ENCODE peak calls at places on chromosomes 6 and 20, in ten cellular contexts. B is tibial artery, J is BJ, M is HepG2, I is AG09309, N is cardiac muscle cell, T is HCT116, V is epithelial cell of esophagus, L is upper lobe of left lung, C is H1. O is an unnamed sample.

GRCh38 chr6:53796791-53797190 is 2.0 kb downstream of the LRRC1 start:
- DNase-seq in B (no peak), J (no peak), M (no peak), I (no peak), N (no peak), T (no peak), V (peak), L (no peak), C (no peak), O (no peak)

GRCh38 chr6:6689413-6690143 is 101.1 kb downstream of the LY86 start:
- DNase-seq in B (no peak), J (no peak), M (no peak), I (no peak), N (no peak), T (no peak), V (peak), L (no peak), C (no peak), O (no peak)

GRCh38 chr20:1204061-1204460 is 807 bp downstream of the C20orf202 start:
- DNase-seq in B (peak), J (no peak), M (no peak), I (no peak), N (no peak), T (no peak), V (peak), L (no peak), C (no peak), O (no peak)

GRCh38 chr20:60960500-60960899 is 291.6 kb upstream of the CDH4 start:
- DNase-seq in B (no peak), J (no peak), M (no peak), I (no peak), N (no peak), T (no peak), V (no peak), L (no peak), C (no peak), O (no peak)

GRCh38 chr20:54092021-54092420 is 21.6 kb upstream of the BCAS1 start:
- DNase-seq in B (no peak), J (no peak), M (no peak), I (no peak), N (no peak), T (no peak), V (no peak), L (no peak), C (no peak), O (no peak)

GRCh38 chr20:14012671-14013070 is 17.4 kb downstream of the MACROD2 start:
- DNase-seq in B (no peak), J (no peak), M (no peak), I (no peak), N (no peak), T (no peak), V (no peak), L (no peak), C (no peak), O (no peak)

GRCh38 chr6:31560697-31561058 is 11.4 kb upstream of the LTA start:
- DNase-seq in B (no peak), J (no peak), M (no peak), I (no peak), N (no peak), T (no peak), V (no peak), L (no peak), C (no peak), O (no peak)

GRCh38 chr20:34579191-34579661 is 20.7 kb downstream of the MAP1LC3A start:
- DNase-seq in B (peak), J (no peak), M (peak), I (peak), N (no peak), T (peak), V (peak), L (no peak), C (no peak), O (peak)

GRCh38 chr20:4985658-4986057 is 15.7 kb downstream of the SLC23A2 start:
- DNase-seq in B (no peak), J (no peak), M (no peak), I (no peak), N (no peak), T (no peak), V (no peak), L (no peak), C (no peak), O (peak)

GRCh38 chr6:35360349-35361138 is 18.2 kb downstream of the PPARD start:
- DNase-seq in B (peak), J (no peak), M (peak), I (no peak), N (no peak), T (no peak), V (peak), L (no peak), C (peak), O (no peak)

GRCh38 chr20:60694763-60695162 is 557.3 kb upstream of the CDH4 start:
- DNase-seq in B (no peak), J (no peak), M (no peak), I (no peak), N (no peak), T (no peak), V (no peak), L (no peak), C (no peak), O (no peak)

GRCh38 chr6:131317516-131317915 is 182.2 kb downstream of the AKAP7 start:
- DNase-seq in B (no peak), J (no peak), M (no peak), I (peak), N (no peak), T (no peak), V (peak), L (no peak), C (no peak), O (no peak)

GRCh38 chr6:87213364-87213763 is 58.0 kb downstream of the ZNF292 start:
- DNase-seq in B (no peak), J (no peak), M (peak), I (no peak), N (no peak), T (peak), V (peak), L (no peak), C (no peak), O (no peak)

GRCh38 chr6:42889815-42890214 is 10.4 kb downstream of the RPL7L1 start:
- DNase-seq in B (no peak), J (no peak), M (no peak), I (no peak), N (no peak), T (no peak), V (peak), L (no peak), C (no peak), O (no peak)

GRCh38 chr6:33018904-33019303 is 9.5 kb upstream of the HLA-DOA start:
- DNase-seq in B (peak), J (no peak), M (no peak), I (peak), N (no peak), T (no peak), V (peak), L (no peak), C (no peak), O (peak)

GRCh38 chr20:48469026-48469425 is 358.8 kb downstream of the PREX1 start:
- DNase-seq in B (no peak), J (no peak), M (no peak), I (no peak), N (no peak), T (no peak), V (no peak), L (no peak), C (no peak), O (no peak)

GRCh38 chr6:45378324-45378926 is 691 bp upstream of the SUPT3H start:
- DNase-seq in B (no peak), J (no peak), M (no peak), I (no peak), N (peak), T (no peak), V (peak), L (peak), C (no peak), O (no peak)

GRCh38 chr6:45377555-45378323 is at the start of gene SUPT3H:
- DNase-seq in B (peak), J (peak), M (peak), I (peak), N (peak), T (peak), V (peak), L (peak), C (peak), O (peak)

GRCh38 chr6:45377041-45377554 is 636 bp downstream of the SUPT3H start:
- DNase-seq in B (no peak), J (no peak), M (peak), I (no peak), N (peak), T (no peak), V (peak), L (no peak), C (no peak), O (no peak)

GRCh38 chr6:45376310-45377040 is 1.3 kb downstream of the SUPT3H start:
- DNase-seq in B (no peak), J (no peak), M (no peak), I (no peak), N (peak), T (no peak), V (peak), L (no peak), C (no peak), O (no peak)

DNA sequence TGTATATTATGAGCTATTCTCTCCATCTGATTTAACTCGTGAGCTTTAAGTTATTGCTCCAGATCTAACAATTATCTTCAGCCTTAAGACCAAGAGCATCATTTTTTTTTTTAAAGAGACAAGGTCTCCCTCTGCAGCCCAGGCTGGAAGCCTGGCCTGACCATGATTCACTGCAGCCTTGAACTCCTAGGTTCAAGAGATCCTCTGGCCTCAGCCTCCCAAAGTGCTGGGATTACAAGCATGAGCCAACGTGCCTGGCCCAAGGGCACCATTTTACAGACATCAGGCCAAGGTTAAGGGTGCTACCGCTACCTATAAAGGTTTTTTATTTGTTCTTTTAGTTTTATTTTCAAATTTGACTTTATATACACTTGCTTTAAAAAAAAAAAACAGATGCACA is 2.3 kb downstream of the SUPT3H start:
- DNase-seq in B (no peak), J (no peak), M (no peak), I (no peak), N (no peak), T (no peak), V (no peak), L (no peak), C (no peak), O (no peak)
- TF ChIP-seq CTCF in B (no peak), J (no peak), M (no peak), I (no peak), N (no peak), T (no peak), V (no peak), L (no peak), C (no peak), O (no peak)

GRCh38 chr20:49765846-49766541 is 46.6 kb upstream of the SLC9A8 start:
- DNase-seq in B (no peak), J (no peak), M (no peak), I (no peak), N (no peak), T (no peak), V (no peak), L (no peak), C (no peak), O (no peak)

GRCh38 chr20:49770634-49771033 is 42.0 kb upstream of the SLC9A8 start:
- DNase-seq in B (no peak), J (no peak), M (no peak), I (no peak), N (no peak), T (no peak), V (no peak), L (no peak), C (no peak), O (no peak)

GRCh38 chr20:49768204-49769124 is 44.2 kb upstream of the SLC9A8 start:
- DNase-seq in B (peak), J (peak), M (peak), I (peak), N (no peak), T (no peak), V (peak), L (no peak), C (peak), O (peak)

GRCh38 chr20:49766979-49767419 is 45.6 kb upstream of the SLC9A8 start:
- DNase-seq in B (no peak), J (no peak), M (no peak), I (no peak), N (no peak), T (no peak), V (peak), L (no peak), C (no peak), O (no peak)

DNA sequence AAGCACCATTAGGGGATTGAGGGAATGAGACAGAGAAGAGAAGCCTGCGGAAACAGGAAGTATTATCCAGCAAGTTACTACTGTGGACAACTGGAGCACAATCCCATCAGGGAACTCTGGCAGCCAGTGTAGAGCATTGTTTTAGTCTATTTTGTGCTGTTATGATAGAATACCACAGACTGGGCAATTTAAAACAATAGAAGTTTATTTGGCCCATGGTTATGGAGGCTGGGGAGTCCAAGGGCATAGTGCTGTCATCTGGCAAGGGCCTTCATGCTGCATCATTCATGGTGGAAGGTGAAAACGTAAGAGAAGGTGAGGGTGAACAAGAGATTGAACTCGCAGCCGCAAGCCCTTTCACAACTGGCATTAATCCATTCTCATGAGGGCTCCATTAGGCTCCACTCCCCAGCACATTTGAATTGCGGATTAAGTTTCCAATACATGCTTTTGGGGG is 43.5 kb upstream of the SLC9A8 start:
- DNase-seq in B (no peak), J (no peak), M (no peak), I (no peak), N (no peak), T (no peak), V (no peak), L (no peak), C (no peak), O (no peak)
- TF ChIP-seq CTCF in B (no peak), J (no peak), M (no peak), I (no peak), N (no peak), T (no peak), V (no peak), L (no peak), C (no peak), O (no peak)

DNA sequence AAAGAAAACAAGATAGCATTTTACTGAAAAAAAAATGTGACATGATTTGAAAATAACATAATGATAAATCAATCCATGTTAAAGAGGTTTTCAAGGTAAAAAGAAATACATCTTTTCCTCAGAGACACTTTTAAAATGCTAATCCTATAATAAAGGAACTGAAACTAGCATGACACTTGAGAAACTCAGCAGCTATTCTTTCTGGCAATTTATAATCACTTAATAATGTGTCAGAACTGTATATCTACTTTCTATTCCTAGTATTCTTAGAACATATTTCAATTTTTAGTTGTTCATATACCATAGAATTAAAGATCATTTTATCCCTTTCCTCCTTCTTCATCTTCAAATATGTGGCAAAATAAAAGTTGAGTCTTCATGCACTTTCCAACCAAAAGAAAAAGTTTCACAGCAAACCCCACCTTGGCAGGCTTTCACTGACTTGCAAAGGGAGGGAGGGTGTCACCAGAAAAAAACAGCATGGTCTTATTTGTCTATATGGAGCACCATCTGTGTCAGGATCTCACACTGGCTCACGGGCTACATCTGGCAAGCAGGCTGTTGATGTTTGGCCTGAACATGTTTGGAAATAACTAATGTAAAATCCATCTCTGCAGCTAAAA is 48.5 kb downstream of the FHL5 start:
- DNase-seq in B (no peak), J (no peak), M (no peak), I (no peak), N (no peak), T (no peak), V (no peak), L (no peak), C (no peak), O (no peak)
- TF ChIP-seq CTCF in B (no peak), J (no peak), M (no peak), I (no peak), N (no peak), T (no peak), V (no peak), L (no peak), C (no peak), O (no peak)

GRCh38 chr6:82588859-82589412 is 225.3 kb downstream of the TPBG start:
- DNase-seq in B (no peak), J (no peak), M (no peak), I (no peak), N (no peak), T (no peak), V (no peak), L (no peak), C (no peak), O (no peak)
- TF ChIP-seq CTCF in B (no peak), J (no peak), M (no peak), I (no peak), N (no peak), T (no peak), V (no peak), L (no peak), C (no peak), O (no peak)

GRCh38 chr6:111530777-111531176 is 47.8 kb upstream of the REV3L start:
- DNase-seq in B (no peak), J (no peak), M (no peak), I (no peak), N (no peak), T (no peak), V (no peak), L (no peak), C (no peak), O (no peak)
- TF ChIP-seq CTCF in B (no peak), J (no peak), M (peak), I (no peak), N (no peak), T (no peak), V (no peak), L (no peak), C (no peak), O (no peak)

GRCh38 chr20:59222982-59223610 is 59.5 kb downstream of the ZNF831 start:
- DNase-seq in B (no peak), J (no peak), M (no peak), I (no peak), N (peak), T (no peak), V (no peak), L (peak), C (peak), O (no peak)
- TF ChIP-seq CTCF in B (no peak), J (peak), M (no peak), I (no peak), N (no peak), T (no peak), V (no peak), L (no peak), C (peak), O (no peak)

GRCh38 chr6:9062581-9062980 is 627.2 kb upstream of the SLC35B3 start:
- DNase-seq in B (no peak), J (no peak), M (no peak), I (no peak), N (no peak), T (no peak), V (peak), L (no peak), C (no peak), O (no peak)

GRCh38 chr6:9064156-9064555 is 628.8 kb upstream of the SLC35B3 start:
- DNase-seq in B (no peak), J (no peak), M (no peak), I (no peak), N (no peak), T (no peak), V (peak), L (no peak), C (no peak), O (no peak)
- TF ChIP-seq CTCF in B (no peak), J (no peak), M (no peak), I (no peak), N (no peak), T (no peak), V (no peak), L (no peak), C (no peak), O (no peak)

GRCh38 chr6:18392346-18392877 is 5.3 kb downstream of the RNF144B start:
- DNase-seq in B (no peak), J (no peak), M (no peak), I (no peak), N (no peak), T (no peak), V (no peak), L (no peak), C (no peak), O (no peak)
- TF ChIP-seq CTCF in B (no peak), J (no peak), M (no peak), I (no peak), N (no peak), T (no peak), V (peak), L (no peak), C (no peak), O (no peak)

DNA sequence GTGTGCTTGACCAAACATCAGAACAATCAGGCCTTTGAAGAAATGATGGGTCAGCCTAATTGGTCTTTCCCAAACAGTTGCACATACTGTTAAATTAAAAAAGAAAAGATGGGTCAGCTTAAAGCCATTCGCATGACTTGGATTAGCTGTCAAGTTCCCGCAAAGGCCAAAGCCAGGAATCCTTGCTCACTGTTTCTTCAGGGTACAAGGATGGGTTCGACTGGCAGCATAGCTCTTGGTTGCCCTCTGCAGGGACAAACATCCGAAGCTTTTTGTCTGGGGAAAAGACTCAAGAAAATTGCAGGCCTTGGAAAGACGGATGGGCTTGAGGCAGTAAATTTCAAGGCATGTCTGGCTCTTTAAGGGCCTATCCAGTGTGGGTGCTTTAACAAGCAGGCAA is 168.0 kb downstream of the HDGFL1 start:
- DNase-seq in B (no peak), J (no peak), M (no peak), I (peak), N (peak), T (peak), V (peak), L (no peak), C (peak), O (no peak)
- TF ChIP-seq CTCF in B (peak), J (peak), M (no peak), I (peak), N (peak), T (peak), V (peak), L (peak), C (peak), O (peak)

O was measured in AG09319.